ENCODE peak calls at places on chromosomes 12 and 14, in four cellular contexts. S is IMR-90, U is neuronal stem cell, K is mesenchymal stem cell. X is an unnamed sample.

GRCh38 chr12:14768823-14769405 is 34.4 kb downstream of the WBP11 start:
- DNase-seq in S (peak), U (no peak), K (peak), X (peak)

GRCh38 chr14:49946320-49947141 is 53.6 kb downstream of the ARF6 start:
- DNase-seq in S (peak), U (no peak), K (peak), X (no peak)

GRCh38 chr12:121702944-121703343 is 9.6 kb upstream of the TMEM120B start:
- DNase-seq in S (no peak), U (no peak), K (no peak), X (no peak)

GRCh38 chr12:66539451-66539850 is 139.4 kb downstream of the GRIP1 start:
- DNase-seq in S (no peak), U (no peak), K (no peak), X (no peak)

GRCh38 chr12:106769078-106769477 is 5.4 kb upstream of the RIC8B start:
- DNase-seq in S (peak), U (no peak), K (peak), X (peak)

GRCh38 chr12:44654641-44655625 is 221.2 kb downstream of the NELL2 start:
- DNase-seq in S (no peak), U (no peak), K (no peak), X (no peak)

GRCh38 chr12:121804417-121805111 is 755 bp downstream of the SETD1B start:
- DNase-seq in S (no peak), U (no peak), K (peak), X (no peak)

GRCh38 chr14:79749051-79749450 is 462.3 kb downstream of the DIO2 start:
- DNase-seq in S (no peak), U (no peak), K (no peak), X (no peak)

GRCh38 chr14:30551460-30551859 is 7.5 kb upstream of the G2E3 start:
- DNase-seq in S (peak), U (no peak), K (no peak), X (no peak)

GRCh38 chr14:55160989-55161388 is 30.4 kb downstream of the DLGAP5 start:
- DNase-seq in S (peak), U (no peak), K (peak), X (no peak)

GRCh38 chr12:1796515-1797010 is 23.8 kb upstream of the LRTM2 start:
- DNase-seq in S (no peak), U (no peak), K (no peak), X (peak)

GRCh38 chr14:32662234-32662633 is 276.4 kb upstream of the NPAS3 start:
- DNase-seq in S (no peak), U (no peak), K (peak), X (no peak)

GRCh38 chr12:91887957-91888356 is 257.7 kb downstream of the BTG1 start:
- DNase-seq in S (no peak), U (no peak), K (no peak), X (no peak)

GRCh38 chr12:88574278-88574677 is 6.0 kb downstream of the KITLG start:
- DNase-seq in S (peak), U (no peak), K (no peak), X (no peak)

GRCh38 chr14:80055912-80056801 is 155.1 kb downstream of the DIO2 start:
- DNase-seq in S (peak), U (peak), K (peak), X (peak)

GRCh38 chr14:76080009-76080408 is 71.7 kb upstream of the GPATCH2L start:
- DNase-seq in S (no peak), U (peak), K (no peak), X (no peak)

GRCh38 chr12:27289414-27289813 is 43.2 kb upstream of the BMAL2 start:
- DNase-seq in S (peak), U (no peak), K (peak), X (no peak)

GRCh38 chr12:65632131-65632855 is 192.0 kb upstream of the HMGA2 start:
- DNase-seq in S (peak), U (no peak), K (peak), X (no peak)

GRCh38 chr12:127245009-127245408 is 1022.0 kb upstream of the TMEM132C start:
- DNase-seq in S (peak), U (no peak), K (no peak), X (no peak)

GRCh38 chr12:57476162-57476992 is 3.3 kb downstream of the ARHGAP9 start:
- DNase-seq in S (no peak), U (no peak), K (no peak), X (peak)

GRCh38 chr12:89756638-89757321 is 48.1 kb upstream of the ATP2B1 start:
- DNase-seq in S (peak), U (no peak), K (peak), X (no peak)

GRCh38 chr12:14199455-14200199 is 165.9 kb upstream of the ATF7IP start:
- DNase-seq in S (no peak), U (no peak), K (no peak), X (no peak)

GRCh38 chr12:54007538-54008259 is 1.1 kb upstream of the HOXC8 start:
- DNase-seq in S (no peak), U (no peak), K (peak), X (no peak)

GRCh38 chr12:64522316-64522715 is 70.4 kb downstream of the TBK1 start:
- DNase-seq in S (peak), U (no peak), K (peak), X (no peak)

GRCh38 chr14:64510825-64511679 is 6.5 kb downstream of the ZBTB1 start:
- DNase-seq in S (peak), U (peak), K (peak), X (peak)

GRCh38 chr14:64509036-64509435 is 4.5 kb downstream of the ZBTB1 start:
- DNase-seq in S (no peak), U (no peak), K (no peak), X (peak)

GRCh38 chr14:64507376-64508156 is 3.0 kb downstream of the ZBTB1 start:
- DNase-seq in S (peak), U (no peak), K (peak), X (no peak)

GRCh38 chr14:64508215-64508776 is 3.7 kb downstream of the ZBTB1 start:
- DNase-seq in S (no peak), U (no peak), K (no peak), X (no peak)

DNA sequence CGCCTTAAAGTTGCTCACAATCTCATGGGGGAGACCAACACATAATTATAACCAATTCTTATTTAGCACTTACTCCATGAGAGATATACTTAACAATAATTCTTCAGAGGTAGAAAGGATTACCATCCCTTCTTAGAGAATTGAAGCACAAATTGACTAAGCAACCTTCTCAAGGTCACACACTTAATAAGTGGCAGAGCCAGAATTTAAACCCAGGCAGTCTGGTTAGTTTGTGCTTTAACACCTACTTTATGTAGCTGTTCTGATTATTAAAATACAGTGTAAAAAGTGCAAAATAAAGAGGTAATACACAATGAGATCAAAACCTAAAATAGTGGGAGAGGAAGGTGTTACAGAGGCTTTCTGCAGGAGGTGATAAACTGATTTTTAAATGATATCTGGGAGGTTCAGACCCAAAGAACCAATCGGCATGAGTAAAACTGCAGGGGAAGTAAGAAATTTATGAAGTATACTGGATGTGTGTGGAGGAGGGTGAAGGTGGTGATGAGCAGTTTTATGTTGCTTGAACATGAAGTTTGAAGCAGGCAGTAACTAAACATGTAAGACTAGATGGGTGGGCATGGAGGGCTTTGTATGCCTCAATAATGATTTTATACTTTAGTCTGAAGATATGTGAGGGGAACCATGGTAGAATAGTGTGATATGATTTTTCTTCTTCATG is 5.7 kb downstream of the ZBTB1 start:
- DNase-seq in S (no peak), U (no peak), K (no peak), X (no peak)
- H3K23ac ChIP-seq in S (peak), U (no peak), K (no peak), X (no peak)

GRCh38 chr14:100059433-100059781 is 5.8 kb upstream of the EVL start:
- DNase-seq in S (no peak), U (no peak), K (no peak), X (no peak)

GRCh38 chr14:100056964-100057817 is 8.0 kb upstream of the EVL start:
- DNase-seq in S (peak), U (no peak), K (peak), X (no peak)

GRCh38 chr14:100056431-100056830 is 8.8 kb upstream of the EVL start:
- DNase-seq in S (no peak), U (no peak), K (no peak), X (no peak)

GRCh38 chr14:100060766-100061165 is 4.5 kb upstream of the EVL start:
- DNase-seq in S (no peak), U (no peak), K (no peak), X (no peak)

DNA sequence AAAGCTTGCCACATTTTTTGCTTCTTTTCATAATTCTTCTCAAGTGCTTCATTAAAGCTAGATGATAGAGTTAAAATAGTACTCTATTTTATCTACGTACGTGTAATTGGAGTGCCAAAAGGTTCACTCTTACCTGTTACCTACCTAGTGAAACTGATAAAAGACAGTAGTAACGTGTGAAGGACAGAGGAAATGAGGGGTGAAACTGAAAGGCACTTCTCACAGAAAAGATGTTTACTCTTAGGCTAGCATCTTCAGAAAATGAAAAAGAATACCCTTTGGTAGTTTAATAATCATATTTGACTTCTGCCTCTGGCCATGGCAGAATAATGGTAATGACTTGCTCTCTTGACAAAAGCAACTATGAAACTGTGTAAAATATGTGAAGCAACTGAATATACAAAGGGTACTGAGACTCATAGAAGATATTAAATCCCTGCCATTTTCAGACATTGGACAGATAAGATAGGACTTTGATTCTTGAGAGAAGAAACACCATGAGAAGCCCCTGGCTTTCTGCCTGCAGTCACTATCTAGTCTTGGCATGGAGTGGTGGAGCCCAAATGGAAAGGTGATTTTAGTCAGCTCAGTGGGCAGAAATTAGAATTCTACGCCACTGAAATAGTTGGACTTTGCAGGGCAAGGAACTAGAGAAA is 6.3 kb upstream of the EVL start:
- DNase-seq in S (no peak), U (no peak), K (no peak), X (no peak)
- H3K23ac ChIP-seq in S (no peak), U (no peak), K (no peak), X (no peak)

GRCh38 chr14:99574099-99574880 is 29.7 kb downstream of the CCDC85C start:
- DNase-seq in S (peak), U (peak), K (peak), X (peak)
- H3K23ac ChIP-seq in S (peak), U (no peak), K (no peak), X (no peak)

DNA sequence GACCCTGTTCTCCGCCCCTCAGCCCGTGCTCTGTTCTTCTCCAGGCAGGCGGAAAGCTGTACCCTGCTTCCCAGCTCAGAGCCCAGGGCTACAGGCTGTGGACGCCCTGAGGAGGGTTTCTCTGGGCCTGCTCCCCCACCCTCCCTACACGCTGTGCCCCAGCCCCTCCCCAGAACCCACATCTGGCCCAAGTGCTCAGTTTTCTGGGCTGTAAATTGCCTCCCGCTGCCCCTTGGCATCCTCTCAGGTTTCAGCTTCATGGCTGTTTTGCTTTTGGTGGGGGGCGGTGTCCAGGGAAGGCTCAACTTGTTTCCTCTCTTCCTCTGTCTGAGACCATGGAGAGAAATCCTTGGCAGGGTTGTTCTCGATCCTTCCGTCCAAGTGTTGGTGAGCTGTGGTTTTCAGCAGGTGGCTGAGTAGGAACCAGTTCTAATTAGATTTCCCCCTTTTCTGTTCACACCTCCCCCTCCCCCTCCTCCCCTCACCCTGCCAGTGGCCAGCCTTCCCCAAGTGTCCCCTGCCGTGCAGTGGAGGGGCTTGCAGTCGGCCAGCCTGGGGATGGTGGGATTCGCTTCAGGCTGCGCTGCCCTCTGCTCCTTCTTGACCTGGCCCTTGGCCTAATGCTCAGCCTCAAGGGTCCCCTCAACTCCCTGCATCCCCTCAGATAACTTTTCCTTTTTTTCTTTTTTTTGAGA is 61.9 kb downstream of the TSPAN9 start:
- DNase-seq in S (no peak), U (no peak), K (no peak), X (no peak)
- H3K23ac ChIP-seq in S (no peak), U (peak), K (no peak), X (no peak)

DNA sequence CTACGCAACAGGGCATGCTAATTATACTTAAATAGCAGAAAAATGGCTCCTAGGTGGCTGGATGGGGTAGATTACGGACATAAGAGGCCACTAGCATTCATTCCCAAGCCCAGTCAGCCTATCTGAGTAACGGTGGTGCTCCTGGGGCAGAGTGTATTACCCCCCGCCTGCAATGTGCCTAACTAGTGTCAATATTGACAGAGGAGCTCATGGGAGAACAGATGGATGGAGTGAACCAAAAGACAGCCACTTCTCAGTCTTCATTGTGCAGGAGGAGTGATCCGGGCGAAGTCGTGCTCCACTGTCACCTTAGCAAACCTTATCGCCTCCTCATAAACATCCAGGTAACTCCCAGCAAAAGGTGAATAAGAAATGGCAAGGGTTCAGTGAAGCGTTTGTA is 126.8 kb upstream of the BCL2L14 start:
- DNase-seq in S (no peak), U (no peak), K (no peak), X (no peak)
- H3K23ac ChIP-seq in S (no peak), U (no peak), K (no peak), X (no peak)

DNA sequence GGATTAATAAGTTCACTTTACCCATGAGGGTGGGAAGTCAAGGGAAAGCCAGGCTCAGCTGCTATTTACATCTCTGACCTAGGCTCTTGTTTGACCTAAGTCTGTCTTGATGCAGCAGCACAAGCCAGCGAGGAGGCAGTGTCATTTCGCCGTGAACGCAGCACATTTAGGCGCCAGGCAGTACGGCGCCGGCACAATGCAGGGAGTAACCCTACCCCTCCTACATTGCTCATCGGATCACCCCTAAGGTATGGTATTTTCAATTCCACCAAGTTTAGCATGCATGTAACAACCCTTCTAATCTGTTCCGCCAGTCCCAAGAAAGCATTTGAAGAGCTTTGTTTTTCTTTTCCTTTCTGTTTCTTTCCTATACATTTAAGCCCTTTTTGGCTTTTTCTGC is 81.2 kb downstream of the PCNX1 start:
- DNase-seq in S (no peak), U (no peak), K (no peak), X (no peak)
- H3K23ac ChIP-seq in S (no peak), U (no peak), K (no peak), X (no peak)

DNA sequence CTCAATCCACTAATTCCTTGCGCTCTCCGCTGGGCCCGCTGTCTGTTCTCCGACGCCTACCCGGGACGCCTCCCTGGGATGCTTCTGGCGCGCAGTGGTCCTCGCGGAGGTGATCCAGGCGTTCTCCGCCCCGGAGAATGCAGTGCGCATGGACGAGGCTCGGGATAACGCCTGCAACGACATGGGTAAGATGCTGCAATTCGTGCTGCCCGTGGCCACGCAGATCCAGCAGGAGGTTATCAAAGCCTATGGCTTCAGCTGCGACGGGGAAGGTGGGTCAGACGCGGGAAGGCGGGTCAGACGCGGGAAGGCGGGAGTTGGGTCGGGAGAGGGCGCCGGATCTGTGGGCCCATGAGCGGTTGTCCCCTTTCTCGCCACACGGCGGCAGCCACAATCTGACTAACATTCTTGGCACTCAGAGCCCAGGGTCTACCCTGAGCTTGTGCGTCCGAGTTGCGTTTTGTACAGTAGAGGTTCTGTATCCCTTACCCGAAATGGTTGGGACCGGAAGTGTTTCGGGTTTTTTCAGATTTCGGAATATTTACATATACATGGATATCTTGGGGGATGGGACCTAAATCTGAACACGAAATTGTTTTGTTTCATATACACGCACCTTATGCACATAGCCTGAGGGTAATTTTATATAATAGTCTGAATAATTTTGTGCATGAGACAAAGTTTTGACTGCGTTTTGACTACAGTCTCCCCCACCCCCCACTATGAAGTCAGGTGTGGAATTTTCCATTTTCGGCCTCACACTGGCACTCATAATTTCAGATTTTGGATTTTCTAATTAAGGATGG is 762 bp downstream of the C12orf57 start:
- DNase-seq in S (peak), U (peak), K (peak), X (peak)
- H3K23ac ChIP-seq in S (peak), U (peak), K (no peak), X (no peak)

GRCh38 chr12:111407371-111408115 is 1.8 kb downstream of the SH2B3 start:
- DNase-seq in S (no peak), U (no peak), K (no peak), X (no peak)
- H3K23ac ChIP-seq in S (peak), U (peak), K (no peak), X (no peak)

DNA sequence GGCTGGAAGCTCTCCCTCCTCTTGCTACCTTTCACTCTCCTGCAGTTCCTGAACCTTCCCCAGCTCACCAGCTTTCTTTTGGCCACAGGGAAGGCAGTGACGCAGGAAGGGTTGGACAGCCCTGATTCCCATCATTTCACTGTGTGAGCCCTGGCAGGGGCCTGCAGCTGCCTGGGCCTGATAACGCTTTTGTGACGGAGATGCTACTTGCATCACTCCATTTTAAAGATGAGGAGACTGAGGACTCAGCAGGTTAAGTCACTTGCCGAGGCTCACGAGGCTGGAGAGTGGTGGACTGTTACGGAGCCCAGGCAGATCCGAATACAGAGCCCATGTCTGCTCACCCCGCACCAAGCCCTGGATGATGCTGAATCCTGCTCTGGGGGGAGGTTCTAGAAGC is 145.3 kb downstream of the RBM19 start:
- DNase-seq in S (no peak), U (no peak), K (no peak), X (no peak)
- H3K23ac ChIP-seq in S (no peak), U (no peak), K (no peak), X (no peak)